ENCODE peak calls at places on chromosomes 3 and 15, in six cellular contexts. One of them, this sample, is unnamed.
A peak's percentile ranks its signal among the peaks of the same experiment; 100 is the strongest.

GRCh38 chr3:43995929-43996378 is 245.7 kb upstream of the TOPAZ1 start:
- DNase-seq in NB4: no peak
- DNase-seq in mesendoderm: no peak
- DNase-seq in mammary epithelial cell: no peak
- DNase-seq in dorsolateral prefrontal cortex: no peak
- DNase-seq in brain microvascular endothelial cell: no peak
- DNase-seq in this sample: peak; percentile 13

GRCh38 chr3:1792466-1792865 is 306.2 kb upstream of the CNTN4 start:
- DNase-seq in NB4: no peak
- DNase-seq in brain microvascular endothelial cell: no peak
- DNase-seq in mammary epithelial cell: no peak
- DNase-seq in mesendoderm: no peak
- DNase-seq in dorsolateral prefrontal cortex: no peak
- DNase-seq in this sample: no peak

GRCh38 chr3:180743813-180744212 is 64.5 kb upstream of the CCDC39 start:
- DNase-seq in brain microvascular endothelial cell: no peak
- DNase-seq in dorsolateral prefrontal cortex: no peak
- DNase-seq in mammary epithelial cell: no peak
- DNase-seq in mesendoderm: no peak
- DNase-seq in NB4: no peak
- DNase-seq in this sample: no peak

GRCh38 chr3:42732829-42733459 is 30.3 kb upstream of the HHATL start:
- DNase-seq in NB4: no peak
- DNase-seq in brain microvascular endothelial cell: no peak
- DNase-seq in mesendoderm: peak; percentile 47
- DNase-seq in mammary epithelial cell: no peak
- DNase-seq in dorsolateral prefrontal cortex: no peak
- DNase-seq in this sample: no peak

GRCh38 chr3:50323614-50324199 is 1.2 kb upstream of the HYAL2 start:
- DNase-seq in NB4: no peak
- DNase-seq in dorsolateral prefrontal cortex: no peak
- DNase-seq in mammary epithelial cell: no peak
- DNase-seq in mesendoderm: no peak
- DNase-seq in brain microvascular endothelial cell: no peak
- DNase-seq in this sample: no peak

GRCh38 chr3:145739926-145740325 is 421.1 kb downstream of the PLOD2 start:
- DNase-seq in NB4: no peak
- DNase-seq in brain microvascular endothelial cell: peak; percentile 79
- DNase-seq in dorsolateral prefrontal cortex: no peak
- DNase-seq in mammary epithelial cell: peak; percentile 1
- DNase-seq in mesendoderm: no peak
- DNase-seq in this sample: no peak

GRCh38 chr15:89732451-89733172 is 18.4 kb downstream of the MESP1 start:
- DNase-seq in brain microvascular endothelial cell: no peak
- DNase-seq in mammary epithelial cell: no peak
- DNase-seq in dorsolateral prefrontal cortex: no peak
- DNase-seq in NB4: no peak
- DNase-seq in mesendoderm: no peak
- DNase-seq in this sample: no peak

GRCh38 chr3:171791695-171792082 is 18.6 kb downstream of the PLD1 start:
- DNase-seq in NB4: no peak
- DNase-seq in mammary epithelial cell: peak; percentile 94
- DNase-seq in dorsolateral prefrontal cortex: no peak
- DNase-seq in mesendoderm: peak; percentile 62
- DNase-seq in brain microvascular endothelial cell: peak; percentile 55
- DNase-seq in this sample: peak; percentile 79

GRCh38 chr3:18489939-18490338 is 64.8 kb upstream of the SATB1 start:
- DNase-seq in NB4: no peak
- DNase-seq in brain microvascular endothelial cell: no peak
- DNase-seq in mesendoderm: no peak
- DNase-seq in dorsolateral prefrontal cortex: no peak
- DNase-seq in mammary epithelial cell: no peak
- DNase-seq in this sample: no peak

GRCh38 chr3:48503406-48504050 is 446 bp downstream of the SHISA5 start:
- DNase-seq in mesendoderm: peak; percentile 75
- DNase-seq in NB4: no peak
- DNase-seq in mammary epithelial cell: peak; percentile 30
- DNase-seq in brain microvascular endothelial cell: peak; percentile 29
- DNase-seq in dorsolateral prefrontal cortex: no peak
- DNase-seq in this sample: peak; percentile 50

GRCh38 chr3:21531909-21532308 is 219.1 kb downstream of the ZNF385D start:
- DNase-seq in NB4: peak; percentile 65
- DNase-seq in brain microvascular endothelial cell: no peak
- DNase-seq in mesendoderm: no peak
- DNase-seq in dorsolateral prefrontal cortex: no peak
- DNase-seq in mammary epithelial cell: no peak
- DNase-seq in this sample: no peak

GRCh38 chr3:119085070-119085439 is 50.4 kb upstream of the IGSF11 start:
- DNase-seq in NB4: no peak
- DNase-seq in dorsolateral prefrontal cortex: no peak
- DNase-seq in mesendoderm: peak; percentile 22
- DNase-seq in mammary epithelial cell: no peak
- DNase-seq in brain microvascular endothelial cell: no peak
- DNase-seq in this sample: no peak

GRCh38 chr3:196138927-196139680 is 57.2 kb upstream of the TFRC start:
- DNase-seq in dorsolateral prefrontal cortex: no peak
- DNase-seq in brain microvascular endothelial cell: no peak
- DNase-seq in mesendoderm: peak; percentile 89
- DNase-seq in NB4: no peak
- DNase-seq in mammary epithelial cell: peak; percentile 66
- DNase-seq in this sample: peak; percentile 75

GRCh38 chr15:42444415-42445063 is 46.4 kb downstream of the ZNF106 start:
- DNase-seq in mammary epithelial cell: peak; percentile 75
- DNase-seq in NB4: no peak
- DNase-seq in mesendoderm: peak; percentile 27
- DNase-seq in brain microvascular endothelial cell: no peak
- DNase-seq in dorsolateral prefrontal cortex: no peak
- DNase-seq in this sample: no peak

GRCh38 chr3:163056874-163057497 is 1560.4 kb downstream of the OTOL1 start:
- DNase-seq in NB4: peak; percentile 51
- DNase-seq in mammary epithelial cell: peak; percentile 5
- DNase-seq in dorsolateral prefrontal cortex: no peak
- DNase-seq in mesendoderm: peak; percentile 71
- DNase-seq in brain microvascular endothelial cell: peak; percentile 54
- DNase-seq in this sample: peak; percentile 32

GRCh38 chr15:28884151-28884940 is 1.4 kb upstream of the APBA2 start:
- DNase-seq in mesendoderm: no peak
- DNase-seq in dorsolateral prefrontal cortex: no peak
- DNase-seq in brain microvascular endothelial cell: no peak
- DNase-seq in NB4: no peak
- DNase-seq in mammary epithelial cell: no peak
- DNase-seq in this sample: no peak

DNA sequence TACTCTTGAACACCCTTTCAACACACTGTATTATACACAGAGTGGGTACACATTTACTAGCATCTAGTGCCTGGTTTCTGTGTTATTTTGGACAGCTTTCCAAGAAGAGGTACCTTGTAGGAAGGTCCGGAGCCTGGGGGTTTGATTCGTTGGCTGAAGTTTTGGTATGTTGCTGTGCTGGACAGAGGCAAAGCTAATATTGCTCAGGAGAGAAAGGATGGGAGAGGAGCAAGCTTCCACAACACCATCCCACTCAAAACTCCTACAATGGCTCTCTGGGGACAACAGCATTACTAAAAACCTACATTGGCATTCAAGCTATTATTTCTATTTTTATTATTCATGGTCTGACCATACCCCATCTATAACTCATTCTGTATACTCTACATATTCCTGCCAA is 1.1 kb upstream of the LYSMD2 start:
- DNase-seq in NB4: no peak
- DNase-seq in brain microvascular endothelial cell: no peak
- DNase-seq in mammary epithelial cell: no peak
- DNase-seq in dorsolateral prefrontal cortex: no peak
- DNase-seq in mesendoderm: no peak
- DNase-seq in this sample: no peak
- H3K4me3 ChIP-seq in NB4: no peak overlapping the region
- H3K4me3 ChIP-seq in brain microvascular endothelial cell: no peak overlapping the region
- H3K4me3 ChIP-seq in mammary epithelial cell: no peak overlapping the region
- H3K4me3 ChIP-seq in dorsolateral prefrontal cortex: peak overlapping the region; percentile 84
- H3K4me3 ChIP-seq in mesendoderm: no peak overlapping the region
- H3K4me3 ChIP-seq in this sample: no peak overlapping the region

DNA sequence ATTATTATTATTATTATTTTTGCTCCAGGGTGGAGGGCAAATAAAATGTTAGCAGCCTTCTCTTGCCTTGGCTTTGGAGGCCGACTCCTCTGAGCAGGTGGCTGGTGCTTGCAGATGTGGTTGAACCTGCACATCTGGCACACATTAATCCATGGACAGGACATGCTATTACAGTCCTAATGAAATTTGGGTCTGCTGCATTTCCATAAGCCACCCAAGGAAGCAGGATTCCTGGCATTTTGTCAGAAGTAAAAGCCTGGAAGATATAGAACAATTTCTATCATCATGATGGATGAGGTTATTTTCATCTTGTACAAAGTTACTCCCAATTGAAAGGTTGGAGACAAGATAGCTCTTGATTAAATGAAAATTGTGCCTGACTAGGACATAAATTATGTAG is 130.8 kb upstream of the RGMA start:
- DNase-seq in dorsolateral prefrontal cortex: no peak
- DNase-seq in brain microvascular endothelial cell: no peak
- DNase-seq in mesendoderm: no peak
- DNase-seq in mammary epithelial cell: no peak
- DNase-seq in NB4: no peak
- DNase-seq in this sample: no peak
- H3K4me3 ChIP-seq in dorsolateral prefrontal cortex: no peak overlapping the region
- H3K4me3 ChIP-seq in brain microvascular endothelial cell: no peak overlapping the region
- H3K4me3 ChIP-seq in mesendoderm: no peak overlapping the region
- H3K4me3 ChIP-seq in mammary epithelial cell: no peak overlapping the region
- H3K4me3 ChIP-seq in NB4: no peak overlapping the region
- H3K4me3 ChIP-seq in this sample: no peak overlapping the region

DNA sequence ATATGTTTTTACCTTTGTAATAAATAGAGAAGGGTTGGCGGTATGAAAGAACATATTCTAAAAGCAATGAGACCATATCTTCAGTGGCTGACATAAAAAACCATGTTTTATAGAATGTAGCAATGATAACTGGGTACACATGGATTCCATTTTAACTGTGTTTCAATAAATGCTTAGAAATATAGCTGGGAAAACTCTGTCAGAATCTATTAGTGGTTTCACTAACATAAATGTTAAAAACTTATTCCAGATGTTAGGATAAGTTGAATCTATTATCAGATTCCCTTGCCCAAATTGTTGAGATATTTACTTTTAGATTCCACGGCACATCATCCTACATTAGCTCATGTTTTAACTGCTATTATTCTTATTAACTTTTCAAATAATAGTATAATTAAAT is 772.2 kb upstream of the ALCAM start:
- DNase-seq in brain microvascular endothelial cell: no peak
- DNase-seq in dorsolateral prefrontal cortex: no peak
- DNase-seq in mesendoderm: no peak
- DNase-seq in NB4: no peak
- DNase-seq in mammary epithelial cell: no peak
- DNase-seq in this sample: no peak
- H3K4me3 ChIP-seq in brain microvascular endothelial cell: no peak overlapping the region
- H3K4me3 ChIP-seq in dorsolateral prefrontal cortex: no peak overlapping the region
- H3K4me3 ChIP-seq in mesendoderm: no peak overlapping the region
- H3K4me3 ChIP-seq in NB4: no peak overlapping the region
- H3K4me3 ChIP-seq in mammary epithelial cell: no peak overlapping the region
- H3K4me3 ChIP-seq in this sample: no peak overlapping the region

GRCh38 chr3:46027021-46027705 is at the start of gene XCR1:
- DNase-seq in NB4: no peak
- DNase-seq in mesendoderm: no peak
- DNase-seq in mammary epithelial cell: no peak
- DNase-seq in dorsolateral prefrontal cortex: no peak
- DNase-seq in brain microvascular endothelial cell: no peak
- DNase-seq in this sample: no peak
- H3K4me3 ChIP-seq in NB4: no peak within 1 kb of the TSS
- H3K4me3 ChIP-seq in mesendoderm: no peak within 1 kb of the TSS
- H3K4me3 ChIP-seq in mammary epithelial cell: no peak within 1 kb of the TSS
- H3K4me3 ChIP-seq in dorsolateral prefrontal cortex: no peak within 1 kb of the TSS
- H3K4me3 ChIP-seq in brain microvascular endothelial cell: no peak within 1 kb of the TSS
- H3K4me3 ChIP-seq in this sample: no peak within 1 kb of the TSS

GRCh38 chr3:185250653-185251052 is 3.2 kb downstream of the EHHADH start:
- DNase-seq in dorsolateral prefrontal cortex: no peak
- DNase-seq in mammary epithelial cell: no peak
- DNase-seq in brain microvascular endothelial cell: no peak
- DNase-seq in NB4: no peak
- DNase-seq in mesendoderm: no peak
- DNase-seq in this sample: no peak
- H3K4me3 ChIP-seq in dorsolateral prefrontal cortex: no peak overlapping the region
- H3K4me3 ChIP-seq in mammary epithelial cell: no peak overlapping the region
- H3K4me3 ChIP-seq in brain microvascular endothelial cell: no peak overlapping the region
- H3K4me3 ChIP-seq in NB4: no peak overlapping the region
- H3K4me3 ChIP-seq in mesendoderm: no peak overlapping the region
- H3K4me3 ChIP-seq in this sample: no peak overlapping the region

This sample was measured in bronchial epithelial cell.